ENCODE peak calls at places on chromosomes 11 and 22, in nine cellular contexts. One of them, this sample, is unnamed.

GRCh38 chr11:67504950-67505561 is at the start of gene PITPNM1:
- DNase-seq in breast epithelium: no peak
- DNase-seq in fibroblast of the aortic adventitia: peak
- DNase-seq in tibial artery: peak
- DNase-seq in heart left ventricle: peak
- DNase-seq in body of pancreas: peak
- DNase-seq in AG04450: no peak
- DNase-seq in cardiac fibroblast: peak
- DNase-seq in right atrium auricular region: peak
- DNase-seq in this sample: peak

GRCh38 chr22:50627914-50628542 is at the start of gene ARSA:
- DNase-seq in breast epithelium: peak
- DNase-seq in fibroblast of the aortic adventitia: peak
- DNase-seq in tibial artery: peak
- DNase-seq in heart left ventricle: peak
- DNase-seq in body of pancreas: peak
- DNase-seq in AG04450: peak
- DNase-seq in cardiac fibroblast: peak
- DNase-seq in right atrium auricular region: peak
- DNase-seq in this sample: peak

GRCh38 chr11:78197816-78198215 is 9.1 kb downstream of the USP35 start:
- DNase-seq in breast epithelium: peak
- DNase-seq in fibroblast of the aortic adventitia: no peak
- DNase-seq in tibial artery: peak
- DNase-seq in heart left ventricle: no peak
- DNase-seq in body of pancreas: no peak
- DNase-seq in AG04450: no peak
- DNase-seq in cardiac fibroblast: no peak
- DNase-seq in right atrium auricular region: no peak
- DNase-seq in this sample: no peak

GRCh38 chr11:128830290-128830813 is 36.7 kb downstream of the KCNJ1 start:
- DNase-seq in breast epithelium: no peak
- DNase-seq in fibroblast of the aortic adventitia: no peak
- DNase-seq in tibial artery: no peak
- DNase-seq in heart left ventricle: no peak
- DNase-seq in body of pancreas: no peak
- DNase-seq in AG04450: no peak
- DNase-seq in cardiac fibroblast: no peak
- DNase-seq in right atrium auricular region: no peak
- DNase-seq in this sample: no peak

GRCh38 chr11:34188181-34188580 is 82.8 kb downstream of the NAT10 start:
- DNase-seq in breast epithelium: no peak
- DNase-seq in fibroblast of the aortic adventitia: no peak
- DNase-seq in tibial artery: no peak
- DNase-seq in heart left ventricle: no peak
- DNase-seq in body of pancreas: no peak
- DNase-seq in AG04450: no peak
- DNase-seq in cardiac fibroblast: no peak
- DNase-seq in right atrium auricular region: no peak
- DNase-seq in this sample: no peak

GRCh38 chr11:89293966-89294679 is 116.4 kb downstream of the TYR start:
- DNase-seq in breast epithelium: no peak
- DNase-seq in fibroblast of the aortic adventitia: peak
- DNase-seq in tibial artery: no peak
- DNase-seq in heart left ventricle: no peak
- DNase-seq in body of pancreas: peak
- DNase-seq in AG04450: no peak
- DNase-seq in cardiac fibroblast: peak
- DNase-seq in right atrium auricular region: no peak
- DNase-seq in this sample: peak

GRCh38 chr22:41405588-41405987 is 23.8 kb downstream of the TEF start:
- DNase-seq in breast epithelium: no peak
- DNase-seq in fibroblast of the aortic adventitia: no peak
- DNase-seq in tibial artery: no peak
- DNase-seq in heart left ventricle: no peak
- DNase-seq in body of pancreas: no peak
- DNase-seq in AG04450: no peak
- DNase-seq in cardiac fibroblast: no peak
- DNase-seq in right atrium auricular region: no peak
- DNase-seq in this sample: no peak

GRCh38 chr11:113278481-113278880 is 35.9 kb upstream of the TTC12 start:
- DNase-seq in breast epithelium: no peak
- DNase-seq in fibroblast of the aortic adventitia: no peak
- DNase-seq in tibial artery: no peak
- DNase-seq in heart left ventricle: no peak
- DNase-seq in body of pancreas: no peak
- DNase-seq in AG04450: no peak
- DNase-seq in cardiac fibroblast: no peak
- DNase-seq in right atrium auricular region: peak
- DNase-seq in this sample: no peak

GRCh38 chr22:49873228-49873940 is 19.7 kb downstream of the ZBED4 start:
- DNase-seq in breast epithelium: no peak
- DNase-seq in fibroblast of the aortic adventitia: no peak
- DNase-seq in tibial artery: no peak
- DNase-seq in heart left ventricle: no peak
- DNase-seq in body of pancreas: no peak
- DNase-seq in AG04450: no peak
- DNase-seq in cardiac fibroblast: no peak
- DNase-seq in right atrium auricular region: no peak
- DNase-seq in this sample: no peak

GRCh38 chr11:112697779-112698178 is 263.4 kb upstream of the NCAM1 start:
- DNase-seq in breast epithelium: no peak
- DNase-seq in fibroblast of the aortic adventitia: no peak
- DNase-seq in tibial artery: no peak
- DNase-seq in heart left ventricle: no peak
- DNase-seq in body of pancreas: no peak
- DNase-seq in AG04450: no peak
- DNase-seq in cardiac fibroblast: no peak
- DNase-seq in right atrium auricular region: no peak
- DNase-seq in this sample: no peak

GRCh38 chr11:59243633-59244032 is 30.9 kb upstream of the MPEG1 start:
- DNase-seq in breast epithelium: no peak
- DNase-seq in fibroblast of the aortic adventitia: no peak
- DNase-seq in tibial artery: no peak
- DNase-seq in heart left ventricle: no peak
- DNase-seq in body of pancreas: no peak
- DNase-seq in AG04450: no peak
- DNase-seq in cardiac fibroblast: no peak
- DNase-seq in right atrium auricular region: no peak
- DNase-seq in this sample: no peak

GRCh38 chr11:45659031-45659817 is 6.2 kb downstream of the CHST1 start:
- DNase-seq in breast epithelium: peak
- DNase-seq in fibroblast of the aortic adventitia: no peak
- DNase-seq in tibial artery: no peak
- DNase-seq in heart left ventricle: no peak
- DNase-seq in body of pancreas: no peak
- DNase-seq in AG04450: no peak
- DNase-seq in cardiac fibroblast: no peak
- DNase-seq in right atrium auricular region: no peak
- DNase-seq in this sample: no peak

GRCh38 chr11:60852060-60852638 is 3.6 kb downstream of the PTGDR2 start:
- DNase-seq in breast epithelium: no peak
- DNase-seq in fibroblast of the aortic adventitia: no peak
- DNase-seq in tibial artery: no peak
- DNase-seq in heart left ventricle: no peak
- DNase-seq in body of pancreas: peak
- DNase-seq in AG04450: no peak
- DNase-seq in cardiac fibroblast: no peak
- DNase-seq in right atrium auricular region: no peak
- DNase-seq in this sample: no peak

GRCh38 chr11:2762451-2762850 is 62.7 kb upstream of the KCNQ1OT1 start:
- DNase-seq in breast epithelium: peak
- DNase-seq in fibroblast of the aortic adventitia: no peak
- DNase-seq in tibial artery: no peak
- DNase-seq in heart left ventricle: no peak
- DNase-seq in body of pancreas: no peak
- DNase-seq in AG04450: no peak
- DNase-seq in cardiac fibroblast: no peak
- DNase-seq in right atrium auricular region: peak
- DNase-seq in this sample: no peak

GRCh38 chr11:115084191-115084590 is 405.9 kb downstream of the NXPE2 start:
- DNase-seq in breast epithelium: no peak
- DNase-seq in fibroblast of the aortic adventitia: no peak
- DNase-seq in tibial artery: no peak
- DNase-seq in heart left ventricle: no peak
- DNase-seq in body of pancreas: no peak
- DNase-seq in AG04450: no peak
- DNase-seq in cardiac fibroblast: no peak
- DNase-seq in right atrium auricular region: no peak
- DNase-seq in this sample: no peak

GRCh38 chr11:84905411-84905810 is 721.7 kb downstream of the DLG2 start:
- DNase-seq in breast epithelium: no peak
- DNase-seq in fibroblast of the aortic adventitia: no peak
- DNase-seq in tibial artery: no peak
- DNase-seq in heart left ventricle: no peak
- DNase-seq in body of pancreas: no peak
- DNase-seq in AG04450: peak
- DNase-seq in cardiac fibroblast: peak
- DNase-seq in right atrium auricular region: no peak
- DNase-seq in this sample: peak

GRCh38 chr11:74004694-74005615 is 3.9 kb downstream of the UCP3 start:
- DNase-seq in breast epithelium: no peak
- DNase-seq in fibroblast of the aortic adventitia: no peak
- DNase-seq in tibial artery: peak
- DNase-seq in heart left ventricle: no peak
- DNase-seq in body of pancreas: no peak
- DNase-seq in AG04450: no peak
- DNase-seq in cardiac fibroblast: no peak
- DNase-seq in right atrium auricular region: no peak
- DNase-seq in this sample: no peak

DNA sequence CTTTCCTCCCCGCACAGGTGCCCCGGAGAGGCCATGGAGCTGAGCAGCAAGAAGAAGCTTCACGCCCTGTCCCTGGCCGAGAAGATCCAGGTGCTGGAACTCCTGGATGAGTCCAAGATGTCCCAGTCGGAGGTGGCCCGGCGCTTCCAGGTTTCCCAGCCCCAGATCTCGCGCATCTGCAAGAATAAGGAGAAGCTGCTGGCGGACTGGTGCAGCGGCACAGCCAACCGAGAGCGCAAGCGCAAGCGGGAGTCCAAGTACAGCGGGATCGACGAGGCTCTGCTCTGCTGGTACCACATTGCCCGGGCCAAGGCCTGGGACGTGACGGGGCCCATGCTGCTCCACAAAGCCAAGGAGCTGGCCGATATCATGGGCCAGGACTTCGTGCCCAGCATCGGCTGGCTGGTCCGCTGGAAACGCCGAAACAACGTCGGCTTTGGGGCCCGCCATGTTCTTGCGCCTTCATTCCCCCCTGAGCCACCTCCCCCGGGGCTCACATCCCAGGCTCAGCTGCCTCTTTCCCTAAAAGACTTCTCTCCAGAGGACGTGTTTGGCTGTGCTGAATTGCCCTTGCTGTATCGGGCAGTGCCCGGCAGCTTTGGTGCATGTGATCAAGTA is 1.3 kb downstream of the TIGD3 start:
- DNase-seq in breast epithelium: peak
- DNase-seq in fibroblast of the aortic adventitia: peak
- DNase-seq in tibial artery: peak
- DNase-seq in heart left ventricle: peak
- DNase-seq in body of pancreas: peak
- DNase-seq in AG04450: no peak
- DNase-seq in cardiac fibroblast: peak
- DNase-seq in right atrium auricular region: no peak
- DNase-seq in this sample: peak
- H3K4me3 ChIP-seq in breast epithelium: peak
- H3K4me3 ChIP-seq in fibroblast of the aortic adventitia: peak
- H3K4me3 ChIP-seq in tibial artery: peak
- H3K4me3 ChIP-seq in heart left ventricle: peak
- H3K4me3 ChIP-seq in body of pancreas: peak
- H3K4me3 ChIP-seq in AG04450: peak
- H3K4me3 ChIP-seq in cardiac fibroblast: peak
- H3K4me3 ChIP-seq in right atrium auricular region: peak
- H3K4me3 ChIP-seq in this sample: peak

DNA sequence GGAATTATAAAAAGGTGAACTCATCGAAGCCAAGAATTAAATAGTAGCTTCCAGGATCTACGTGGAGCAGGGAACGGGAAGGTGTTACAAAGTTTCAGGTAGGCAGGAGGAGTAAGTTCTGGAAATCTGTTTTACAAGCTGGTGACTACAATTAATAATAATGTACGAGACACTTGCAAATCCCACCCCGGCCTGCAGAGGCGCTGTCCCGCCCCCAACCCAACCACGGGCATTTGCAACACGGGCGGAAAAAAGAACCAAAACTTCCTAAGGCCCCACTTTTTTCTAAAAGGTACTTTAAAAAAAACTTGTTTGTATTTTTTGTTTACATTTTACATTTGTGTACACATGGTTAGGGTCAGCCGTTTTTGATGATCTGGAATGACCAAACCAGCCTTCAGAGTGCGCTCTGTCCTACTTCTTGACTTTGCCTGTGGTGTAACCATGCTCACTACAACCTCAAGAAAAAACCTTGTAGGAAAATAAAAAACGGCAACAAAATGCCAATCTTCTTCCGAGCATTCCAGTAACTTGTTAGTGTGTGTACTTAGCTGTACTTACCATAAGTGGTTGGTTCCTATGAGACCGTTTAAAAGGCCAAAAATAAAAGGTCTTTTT is 449.6 kb upstream of the B3GAT1 start:
- DNase-seq in breast epithelium: no peak
- DNase-seq in fibroblast of the aortic adventitia: no peak
- DNase-seq in tibial artery: no peak
- DNase-seq in heart left ventricle: no peak
- DNase-seq in body of pancreas: no peak
- DNase-seq in AG04450: no peak
- DNase-seq in cardiac fibroblast: no peak
- DNase-seq in right atrium auricular region: no peak
- DNase-seq in this sample: no peak
- TF ChIP-seq CTCF in breast epithelium: no peak
- TF ChIP-seq CTCF in fibroblast of the aortic adventitia: no peak
- TF ChIP-seq CTCF in tibial artery: no peak
- TF ChIP-seq CTCF in heart left ventricle: no peak
- TF ChIP-seq CTCF in body of pancreas: no peak
- TF ChIP-seq CTCF in AG04450: no peak
- TF ChIP-seq CTCF in cardiac fibroblast: no peak
- TF ChIP-seq CTCF in right atrium auricular region: no peak
- TF ChIP-seq CTCF in this sample: no peak

GRCh38 chr11:68832476-68833176 is 9.1 kb downstream of the CPT1A start:
- DNase-seq in breast epithelium: peak
- DNase-seq in fibroblast of the aortic adventitia: no peak
- DNase-seq in tibial artery: no peak
- DNase-seq in heart left ventricle: no peak
- DNase-seq in body of pancreas: peak
- DNase-seq in AG04450: no peak
- DNase-seq in cardiac fibroblast: no peak
- DNase-seq in right atrium auricular region: no peak
- DNase-seq in this sample: no peak
- H3K4me3 ChIP-seq in breast epithelium: no peak
- H3K4me3 ChIP-seq in fibroblast of the aortic adventitia: no peak
- H3K4me3 ChIP-seq in tibial artery: no peak
- H3K4me3 ChIP-seq in heart left ventricle: no peak
- H3K4me3 ChIP-seq in body of pancreas: no peak
- H3K4me3 ChIP-seq in AG04450: no peak
- H3K4me3 ChIP-seq in cardiac fibroblast: no peak
- H3K4me3 ChIP-seq in right atrium auricular region: no peak
- H3K4me3 ChIP-seq in this sample: no peak

DNA sequence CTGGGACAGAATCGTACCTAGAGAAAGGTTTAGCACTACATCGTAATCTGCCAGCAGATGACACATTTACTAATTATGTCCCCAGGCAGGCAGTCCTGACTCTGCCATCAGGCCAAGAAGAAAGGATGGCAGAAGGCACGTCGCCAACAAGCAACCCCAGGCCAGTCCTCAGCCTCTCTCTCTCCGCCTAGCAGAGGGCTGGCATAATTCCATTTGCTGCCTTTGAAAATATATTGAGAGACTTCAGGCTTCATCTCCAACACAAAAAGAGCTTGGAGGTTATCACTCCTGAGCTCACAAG is 1517.0 kb downstream of the TBC1D22A start:
- DNase-seq in breast epithelium: no peak
- DNase-seq in fibroblast of the aortic adventitia: no peak
- DNase-seq in tibial artery: no peak
- DNase-seq in heart left ventricle: no peak
- DNase-seq in body of pancreas: no peak
- DNase-seq in AG04450: no peak
- DNase-seq in cardiac fibroblast: no peak
- DNase-seq in right atrium auricular region: peak
- DNase-seq in this sample: no peak
- TF ChIP-seq CTCF in breast epithelium: no peak
- TF ChIP-seq CTCF in fibroblast of the aortic adventitia: no peak
- TF ChIP-seq CTCF in tibial artery: no peak
- TF ChIP-seq CTCF in heart left ventricle: no peak
- TF ChIP-seq CTCF in body of pancreas: no peak
- TF ChIP-seq CTCF in AG04450: no peak
- TF ChIP-seq CTCF in cardiac fibroblast: no peak
- TF ChIP-seq CTCF in right atrium auricular region: no peak
- TF ChIP-seq CTCF in this sample: no peak